ENCODE peak calls at places on chromosomes 1 and 21, in five cellular contexts. One of them, this sample, is unnamed.

GRCh38 chr1:153977250-153978240 is at the start of gene JTB:
- DNase-seq in H9: peak
- DNase-seq in H54: peak
- DNase-seq in neural crest cell: peak
- DNase-seq in AG09309: no peak
- DNase-seq in this sample: peak

GRCh38 chr21:35658242-35658641 is 402.1 kb downstream of the SETD4 start:
- DNase-seq in neural crest cell: no peak
- DNase-seq in AG09309: peak
- DNase-seq in H9: no peak
- DNase-seq in H54: peak
- DNase-seq in this sample: no peak

GRCh38 chr1:244010191-244010590 is 40.9 kb upstream of the ZBTB18 start:
- DNase-seq in H9: peak
- DNase-seq in neural crest cell: no peak
- DNase-seq in AG09309: no peak
- DNase-seq in H54: no peak
- DNase-seq in this sample: no peak

GRCh38 chr21:45630876-45631275 is 12.6 kb upstream of the PCBP3 start:
- DNase-seq in AG09309: no peak
- DNase-seq in neural crest cell: no peak
- DNase-seq in H54: no peak
- DNase-seq in H9: no peak
- DNase-seq in this sample: no peak

GRCh38 chr1:111219466-111220286 is 7.8 kb upstream of the CHI3L2 start:
- DNase-seq in neural crest cell: no peak
- DNase-seq in H54: no peak
- DNase-seq in H9: no peak
- DNase-seq in AG09309: no peak
- DNase-seq in this sample: no peak

GRCh38 chr1:2595261-2595811 is 8.8 kb downstream of the PRXL2B start:
- DNase-seq in H9: peak
- DNase-seq in H54: no peak
- DNase-seq in AG09309: no peak
- DNase-seq in neural crest cell: no peak
- DNase-seq in this sample: no peak

GRCh38 chr1:78079580-78079979 is 33.8 kb downstream of the GIPC2 start:
- DNase-seq in AG09309: no peak
- DNase-seq in H9: no peak
- DNase-seq in H54: no peak
- DNase-seq in neural crest cell: no peak
- DNase-seq in this sample: no peak

GRCh38 chr1:156502749-156503671 is 2.4 kb upstream of the MEF2D start:
- DNase-seq in AG09309: peak
- DNase-seq in H9: peak
- DNase-seq in neural crest cell: no peak
- DNase-seq in H54: peak
- DNase-seq in this sample: peak

GRCh38 chr1:30407030-30407861 is 316.1 kb downstream of the MATN1 start:
- DNase-seq in H9: peak
- DNase-seq in H54: no peak
- DNase-seq in AG09309: no peak
- DNase-seq in neural crest cell: no peak
- DNase-seq in this sample: no peak

GRCh38 chr1:109910123-109910962 is at the start of gene CSF1:
- DNase-seq in H9: peak
- DNase-seq in AG09309: peak
- DNase-seq in H54: peak
- DNase-seq in neural crest cell: peak
- DNase-seq in this sample: peak

GRCh38 chr1:29519733-29520132 is 283.4 kb downstream of the PTPRU start:
- DNase-seq in neural crest cell: no peak
- DNase-seq in AG09309: no peak
- DNase-seq in H54: no peak
- DNase-seq in H9: peak
- DNase-seq in this sample: no peak

GRCh38 chr1:247324913-247325312 is 6.8 kb downstream of the ZNF496 start:
- DNase-seq in neural crest cell: no peak
- DNase-seq in H9: no peak
- DNase-seq in AG09309: no peak
- DNase-seq in H54: no peak
- DNase-seq in this sample: no peak

GRCh38 chr1:9182784-9183257 is 51.8 kb upstream of the H6PD start:
- DNase-seq in AG09309: no peak
- DNase-seq in H9: no peak
- DNase-seq in neural crest cell: no peak
- DNase-seq in H54: no peak
- DNase-seq in this sample: no peak

GRCh38 chr1:152880907-152881306 is 2.8 kb downstream of the SMCP start:
- DNase-seq in H9: no peak
- DNase-seq in H54: no peak
- DNase-seq in AG09309: no peak
- DNase-seq in neural crest cell: no peak
- DNase-seq in this sample: no peak

GRCh38 chr1:2983706-2984398 is 37.4 kb upstream of the ACTRT2 start:
- DNase-seq in neural crest cell: no peak
- DNase-seq in AG09309: no peak
- DNase-seq in H9: no peak
- DNase-seq in H54: no peak
- DNase-seq in this sample: no peak

GRCh38 chr1:52238474-52238873 is 96.6 kb downstream of the ZFYVE9 start:
- DNase-seq in H9: no peak
- DNase-seq in H54: no peak
- DNase-seq in AG09309: peak
- DNase-seq in neural crest cell: no peak
- DNase-seq in this sample: no peak

GRCh38 chr1:74629283-74629682 is 44.3 kb downstream of the ERICH3 start:
- DNase-seq in H54: no peak
- DNase-seq in H9: peak
- DNase-seq in neural crest cell: no peak
- DNase-seq in AG09309: no peak
- DNase-seq in this sample: no peak

GRCh38 chr1:46757256-46757955 is 38.5 kb upstream of the EFCAB14 start:
- DNase-seq in AG09309: no peak
- DNase-seq in H54: no peak
- DNase-seq in neural crest cell: no peak
- DNase-seq in H9: peak
- DNase-seq in this sample: peak